ENCODE peak calls at places on chromosomes 12 and 14, in six cellular contexts. N is CD4-positive, CD25-positive, alpha-beta regulatory T cell; T is right lobe of liver; E is mammary epithelial cell; B is HepG2; G is BE2C. D is an unnamed sample. For H3K4me1, the result is how much of the 10 kb centered on the place peaks cover.

GRCh38 chr14:52020866-52021717 is 31.7 kb downstream of the RTRAF start:
- DNase-seq in E (no peak), B (no peak), T (no peak), G (no peak), N (peak), D (no peak)

GRCh38 chr12:109632299-109632698 is 58.7 kb downstream of the MVK start:
- DNase-seq in E (no peak), T (no peak), N (no peak), G (no peak), B (no peak), D (no peak)

GRCh38 chr12:96237465-96238077 is 43.4 kb downstream of the ELK3 start:
- DNase-seq in B (no peak), N (no peak), G (no peak), E (peak), T (no peak), D (no peak)

GRCh38 chr14:54562334-54562733 is 4.6 kb upstream of the SAMD4A start:
- DNase-seq in N (no peak), T (no peak), E (no peak), B (no peak), G (no peak), D (no peak)

GRCh38 chr12:53770281-53770680 is 18.5 kb upstream of the CISTR start:
- DNase-seq in T (no peak), N (no peak), B (no peak), E (peak), G (no peak), D (no peak)

GRCh38 chr12:64665506-64665905 is 55.2 kb downstream of the RASSF3 start:
- DNase-seq in G (no peak), B (no peak), T (no peak), N (peak), E (no peak), D (peak)

GRCh38 chr12:47783821-47784819 is 11.1 kb downstream of the SLC48A1 start:
- DNase-seq in E (no peak), T (peak), N (no peak), G (no peak), B (no peak), D (no peak)

GRCh38 chr12:27096420-27096819 is 14.0 kb upstream of the C12orf71 start:
- DNase-seq in B (no peak), G (no peak), N (no peak), E (peak), T (no peak), D (no peak)

GRCh38 chr12:89385965-89386537 is 33.8 kb upstream of the DUSP6 start:
- DNase-seq in N (no peak), B (peak), E (no peak), G (no peak), T (no peak), D (no peak)

GRCh38 chr12:48119834-48120195 is 651 bp downstream of the PFKM start:
- DNase-seq in G (no peak), B (no peak), N (no peak), E (no peak), T (no peak), D (no peak)

GRCh38 chr12:27164330-27165045 is 79.6 kb upstream of the STK38L start:
- DNase-seq in G (no peak), T (no peak), B (no peak), E (no peak), N (no peak), D (no peak)

GRCh38 chr12:51777457-51777856 is 71.1 kb downstream of the FIGNL2 start:
- DNase-seq in E (no peak), B (peak), N (no peak), T (no peak), G (no peak), D (no peak)

DNA sequence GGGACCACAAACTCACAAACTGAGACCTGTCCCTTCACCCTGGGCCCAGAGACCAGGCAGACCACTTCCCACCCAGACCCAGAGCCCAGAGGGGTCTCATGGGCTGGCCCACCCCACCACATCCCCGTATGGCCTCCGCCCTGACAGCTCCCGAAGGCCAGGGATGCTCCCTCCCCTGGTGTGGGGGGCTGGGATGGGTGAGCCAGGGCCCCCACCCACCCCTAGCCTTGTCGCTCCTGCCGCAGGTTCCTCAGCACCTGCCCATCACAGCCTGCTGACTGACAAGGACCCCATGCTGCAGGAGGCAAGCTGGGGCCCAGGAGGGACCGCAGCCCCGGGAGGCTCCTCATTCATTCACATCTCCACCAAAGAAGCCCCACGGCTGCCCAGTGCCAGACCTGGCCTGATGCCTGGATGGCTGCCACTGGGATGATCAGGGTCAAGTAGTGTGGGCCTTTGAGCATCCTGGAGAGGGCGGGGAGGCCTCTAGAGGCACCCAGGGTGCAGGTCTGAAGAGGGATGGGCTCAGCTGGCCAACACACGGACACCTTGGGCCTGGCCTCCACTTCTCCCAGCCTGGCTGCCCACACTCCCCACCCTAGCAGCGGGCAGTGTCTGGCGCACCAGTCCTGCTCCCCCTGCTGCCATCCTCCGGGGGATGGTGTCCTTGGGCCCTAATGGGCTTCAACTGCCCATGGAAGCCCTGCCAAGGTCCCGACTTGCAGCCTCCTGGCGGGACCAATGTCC is 24.7 kb upstream of the GPR132 start:
- DNase-seq in G (no peak), E (no peak), T (peak), N (no peak), B (no peak), D (no peak)
- H3K4me1 ChIP-seq in G (under half), E (half or more), T (under half), N (under half), B (half or more), D (half or more)

DNA sequence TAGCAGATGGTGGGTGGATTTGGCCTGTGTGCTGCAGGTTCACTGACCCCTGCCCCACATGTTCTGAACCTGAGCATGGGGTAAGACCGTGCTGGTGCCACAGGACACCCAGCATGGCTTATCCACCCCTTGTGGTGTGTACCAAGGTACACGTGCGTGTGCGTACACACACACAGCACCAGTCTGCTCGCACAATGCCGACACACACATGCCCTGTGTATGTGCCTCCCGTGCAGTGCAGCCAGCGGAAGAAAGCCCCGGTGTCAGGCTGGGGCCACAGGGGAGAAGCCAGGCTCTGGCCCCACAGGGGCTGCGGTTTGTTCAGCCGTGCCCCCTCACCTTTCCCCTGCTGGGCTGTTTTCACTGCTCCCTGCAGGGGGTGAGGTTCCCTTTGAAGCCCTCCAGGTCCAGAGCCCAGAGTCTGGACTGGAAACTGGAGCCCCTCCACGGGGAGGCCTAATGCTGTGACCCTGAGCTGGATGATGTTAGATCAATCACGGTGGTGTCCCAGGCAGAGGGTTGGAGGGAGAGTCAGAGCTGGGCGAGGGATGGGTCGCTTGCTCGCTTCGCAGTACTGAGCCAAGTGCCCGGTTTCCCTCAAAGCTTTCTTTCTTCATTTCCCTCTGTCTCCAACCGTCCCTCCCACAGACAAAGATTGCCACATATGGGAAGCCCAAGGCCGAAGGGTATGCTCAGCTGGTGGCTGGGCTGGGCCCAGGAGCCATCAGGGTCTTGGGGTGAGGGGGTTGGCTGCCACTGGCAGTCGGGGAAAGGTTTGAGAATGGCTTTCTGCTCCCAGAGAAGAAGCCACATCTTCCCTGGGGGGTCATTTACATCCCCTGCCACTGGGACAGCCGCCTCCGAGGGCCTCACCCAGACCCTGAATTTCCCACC is 6.2 kb downstream of the DTX1 start:
- DNase-seq in T (peak), E (no peak), B (no peak), N (no peak), G (no peak), D (no peak)
- H3K4me1 ChIP-seq in T (under half), E (under half), B (under half), N (under half), G (under half), D (under half)

DNA sequence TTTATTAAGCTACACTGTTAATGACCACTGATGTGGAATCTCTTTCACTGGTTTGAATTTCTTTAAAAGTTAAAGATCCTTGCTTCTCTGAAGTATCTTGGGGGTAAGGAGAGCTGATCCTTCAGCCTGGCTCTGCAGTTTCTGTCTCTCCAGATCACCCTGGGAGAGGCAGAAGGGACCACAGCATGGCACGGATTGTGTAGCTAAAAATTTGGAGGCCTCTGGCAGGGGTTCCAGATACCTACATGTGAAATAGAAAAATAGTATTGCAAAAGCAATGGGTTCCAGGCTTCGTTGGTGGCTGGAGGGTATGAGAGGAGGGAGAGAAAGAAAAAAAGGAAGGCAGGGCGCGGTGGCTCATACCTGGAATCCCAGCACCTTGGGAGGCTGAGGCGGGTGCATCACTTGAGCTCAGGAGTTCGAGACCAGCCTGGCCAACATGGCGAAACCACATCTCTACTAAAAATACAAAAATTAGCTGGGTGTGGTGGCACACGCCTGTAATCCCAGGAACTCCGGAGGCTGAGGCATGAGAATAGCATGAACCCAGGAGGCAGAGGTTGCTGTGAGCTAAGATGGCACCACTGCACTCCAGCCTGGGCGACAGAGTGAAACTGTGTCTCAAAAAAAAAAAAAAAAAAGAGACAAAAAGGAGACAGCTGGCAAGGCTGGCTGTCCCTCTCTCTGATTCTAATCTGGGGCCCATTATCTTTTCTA is 3.5 kb downstream of the CHST11 start:
- DNase-seq in G (no peak), E (no peak), T (no peak), B (no peak), N (peak), D (no peak)
- H3K4me1 ChIP-seq in G (under half), E (under half), T (under half), B (under half), N (half or more), D (under half)

GRCh38 chr14:50421499-50421898 is 24.8 kb upstream of the CDKL1 start:
- DNase-seq in E (no peak), T (no peak), B (no peak), G (no peak), N (no peak), D (no peak)
- H3K4me1 ChIP-seq in E (under half), T (under half), B (under half), G (under half), N (under half), D (under half)

GRCh38 chr12:125140918-125141573 is 75.8 kb downstream of the AACS start:
- DNase-seq in E (peak), B (no peak), T (no peak), N (no peak), G (no peak), D (no peak)
- H3K4me1 ChIP-seq in E (under half), B (under half), T (under half), N (under half), G (under half), D (under half)

GRCh38 chr14:103123634-103124500 is 606 bp downstream of the TNFAIP2 start:
- DNase-seq in T (peak), G (no peak), N (no peak), E (no peak), B (no peak), D (peak)

GRCh38 chr14:103126088-103126872 is 3.0 kb downstream of the TNFAIP2 start:
- DNase-seq in N (no peak), E (no peak), T (peak), B (no peak), G (no peak), D (no peak)

GRCh38 chr14:103123128-103123633 is at the start of gene TNFAIP2:
- DNase-seq in B (no peak), G (no peak), N (no peak), T (peak), E (no peak), D (peak)

GRCh38 chr14:103125098-103126070 is 2.1 kb downstream of the TNFAIP2 start:
- DNase-seq in N (no peak), E (no peak), G (no peak), B (no peak), T (peak), D (no peak)

DNA sequence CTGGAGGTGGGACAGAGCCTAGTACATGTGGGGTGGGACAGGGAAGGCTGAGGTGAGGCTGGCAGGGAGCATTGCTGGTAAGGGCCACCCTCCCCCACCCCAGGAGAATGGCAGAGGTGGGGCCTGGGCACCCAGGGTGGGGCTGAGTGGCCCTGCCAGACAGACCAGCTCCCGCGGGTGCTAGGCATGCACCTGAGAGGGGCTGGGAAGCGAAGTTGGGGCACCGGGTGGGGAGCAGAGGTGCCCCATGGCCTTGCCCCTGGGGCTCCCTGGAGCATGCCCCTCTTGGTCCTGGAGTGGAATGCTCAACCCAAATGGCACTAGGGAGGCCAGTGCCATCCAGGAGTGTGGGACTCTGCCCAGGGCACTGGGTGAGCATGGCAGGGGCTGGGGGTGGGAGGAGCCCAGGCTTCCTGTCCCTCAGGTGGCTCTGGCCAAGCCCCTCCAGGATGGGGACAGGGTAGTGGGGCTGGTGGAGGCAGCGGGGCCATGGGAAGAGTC is 1.3 kb downstream of the TNFAIP2 start:
- DNase-seq in G (no peak), E (no peak), B (no peak), T (peak), N (no peak), D (no peak)
- H3K4me1 ChIP-seq in G (under half), E (under half), B (under half), T (half or more), N (under half), D (half or more)

D was measured in thyroid gland.